ENCODE peak calls at places on chromosome 19, in five cellular contexts. T is CD8-positive, alpha-beta memory T cell; Z is neural progenitor cell; R is CD8-positive, alpha-beta T cell; F is aorta. L is an unnamed sample. For H3K9me3, the result is how much of the 10 kb centered on the place peaks cover.

GRCh38 chr19:6509118-6509971 is 7.2 kb upstream of the TUBB4A start:
- DNase-seq in T (no peak), R (no peak), F (no peak), Z (no peak), L (no peak)

GRCh38 chr19:1566392-1567115 is 1.6 kb downstream of the MEX3D start:
- DNase-seq in T (no peak), F (peak), Z (peak), R (no peak), L (no peak)

GRCh38 chr19:18390075-18390909 is 4.3 kb downstream of the GDF15 start:
- DNase-seq in Z (no peak), F (no peak), R (no peak), T (no peak), L (no peak)

GRCh38 chr19:29841209-29841558 is 29.4 kb downstream of the CCNE1 start:
- DNase-seq in R (no peak), T (no peak), Z (no peak), F (peak), L (no peak)

GRCh38 chr19:45235485-45235884 is 9.7 kb downstream of the EXOC3L2 start:
- DNase-seq in F (no peak), Z (no peak), T (no peak), R (no peak), L (no peak)

GRCh38 chr19:30662211-30662861 is 290.2 kb downstream of the ZNF536 start:
- DNase-seq in R (no peak), Z (no peak), F (peak), T (no peak), L (no peak)

GRCh38 chr19:23283925-23284324 is 33.7 kb upstream of the ZNF724 start:
- DNase-seq in Z (peak), T (peak), F (peak), R (peak), L (peak)

GRCh38 chr19:49854861-49855263 is 3.9 kb downstream of the PTOV1 start:
- DNase-seq in R (no peak), F (no peak), T (no peak), Z (no peak), L (no peak)

GRCh38 chr19:53927745-53928144 is 18.7 kb downstream of the CACNG7 start:
- DNase-seq in Z (peak), F (no peak), T (no peak), R (peak), L (peak)

GRCh38 chr19:30172643-30173242 is 199.4 kb upstream of the ZNF536 start:
- DNase-seq in Z (no peak), T (no peak), F (no peak), R (no peak), L (no peak)

GRCh38 chr19:6041071-6041470 is 63.1 kb upstream of the RANBP3 start:
- DNase-seq in F (no peak), R (no peak), Z (no peak), T (no peak), L (no peak)

GRCh38 chr19:46378268-46378667 is 31.4 kb downstream of the PPP5C start:
- DNase-seq in Z (no peak), T (no peak), R (no peak), F (no peak), L (no peak)

DNA sequence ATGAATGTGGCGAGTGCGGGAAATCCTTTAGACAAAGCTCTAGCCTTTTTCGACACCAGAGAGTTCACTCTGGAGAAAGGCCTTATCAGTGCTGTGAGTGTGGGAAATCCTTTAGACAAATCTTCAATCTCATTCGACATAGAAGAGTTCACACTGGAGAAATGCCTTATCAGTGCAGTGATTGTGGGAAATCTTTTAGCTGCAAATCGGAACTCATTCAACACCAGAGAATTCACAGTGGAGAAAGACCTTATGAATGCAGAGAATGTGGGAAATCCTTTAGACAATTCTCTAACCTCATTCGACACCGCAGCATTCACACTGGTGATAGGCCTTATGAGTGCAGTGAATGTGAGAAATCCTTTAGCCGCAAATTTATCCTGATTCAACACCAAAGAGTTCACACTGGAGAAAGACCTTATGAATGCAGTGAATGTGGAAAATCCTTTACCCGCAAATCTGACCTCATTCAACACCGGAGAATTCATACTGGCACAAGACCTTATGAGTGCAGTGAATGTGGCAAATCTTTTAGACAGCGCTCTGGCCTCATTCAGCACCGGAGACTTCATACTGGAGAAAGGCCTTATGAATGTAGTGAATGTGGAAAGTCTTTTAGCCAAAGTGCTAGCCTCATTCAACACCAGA is 5.7 kb downstream of the ZNF551 start:
- DNase-seq in T (no peak), R (no peak), F (no peak), Z (no peak), L (no peak)
- H3K9me3 ChIP-seq in T (half or more), R (half or more), F (half or more), Z (half or more), L (half or more)

GRCh38 chr19:58213075-58213369 is 15.7 kb upstream of the ZNF544 start:
- DNase-seq in Z (no peak), T (no peak), F (no peak), R (no peak), L (no peak)
- H3K9me3 ChIP-seq in Z (under half), T (half or more), F (half or more), R (half or more), L (under half)

GRCh38 chr19:27843861-27844260 is 1369.1 kb downstream of the UQCRFS1 start:
- DNase-seq in T (no peak), Z (no peak), R (no peak), F (no peak), L (no peak)

GRCh38 chr19:27846944-27847343 is 1366.0 kb downstream of the UQCRFS1 start:
- DNase-seq in Z (no peak), T (no peak), R (no peak), F (no peak), L (no peak)

GRCh38 chr19:27844261-27844660 is 1368.7 kb downstream of the UQCRFS1 start:
- DNase-seq in F (no peak), T (no peak), R (no peak), Z (no peak), L (no peak)
- H3K9me3 ChIP-seq in F (under half), T (under half), R (under half), Z (under half), L (under half)

DNA sequence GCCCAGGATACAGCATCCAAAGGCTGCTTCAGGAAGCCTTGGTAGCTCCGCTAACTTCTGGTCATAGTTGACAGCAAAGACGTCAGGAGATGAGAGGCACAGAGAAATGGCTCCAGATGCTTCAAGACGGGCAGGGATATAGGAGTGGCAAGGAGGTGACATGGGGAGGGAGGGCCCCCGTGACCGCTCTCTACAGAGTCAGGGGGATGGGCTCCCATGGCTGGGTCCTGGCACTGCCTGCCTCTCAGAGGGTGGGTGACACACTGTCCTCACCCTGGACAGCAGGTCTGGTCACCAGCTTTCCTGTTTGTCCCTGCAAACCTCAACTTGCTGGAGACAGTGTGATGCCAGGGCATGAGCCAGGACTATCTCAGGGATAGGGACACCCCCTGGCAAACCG is 10.3 kb upstream of the ZNF14 start:
- DNase-seq in R (no peak), T (no peak), F (peak), Z (no peak), L (no peak)
- H3K9me3 ChIP-seq in R (under half), T (under half), F (under half), Z (under half), L (under half)

DNA sequence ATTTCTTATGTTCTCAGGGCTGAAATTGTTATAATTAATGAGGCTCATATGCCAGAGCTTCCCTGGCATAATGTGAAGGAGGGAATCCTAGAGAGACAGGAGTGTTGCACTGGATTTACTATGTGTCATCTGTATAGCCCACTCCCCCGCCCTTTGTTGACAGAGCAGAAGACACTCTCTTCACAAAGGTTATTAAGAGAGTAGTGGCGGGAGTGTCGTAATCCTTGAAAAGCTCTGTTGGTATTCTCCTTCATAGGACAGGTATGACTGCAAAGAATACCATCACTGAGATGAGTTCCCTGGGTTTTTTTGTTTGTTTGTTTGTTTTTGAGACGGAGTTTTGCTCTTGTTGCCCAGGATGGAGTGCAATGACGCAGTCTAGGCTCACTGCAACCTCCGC is 14.0 kb downstream of the ZNF121 start:
- DNase-seq in T (no peak), Z (no peak), R (no peak), F (no peak), L (no peak)
- H3K9me3 ChIP-seq in T (half or more), Z (half or more), R (half or more), F (under half), L (half or more)

GRCh38 chr19:36547001-36547732 is 19.1 kb upstream of the ZNF260 start:
- DNase-seq in F (no peak), R (no peak), T (no peak), Z (no peak), L (no peak)
- H3K9me3 ChIP-seq in F (under half), R (half or more), T (half or more), Z (half or more), L (half or more)

DNA sequence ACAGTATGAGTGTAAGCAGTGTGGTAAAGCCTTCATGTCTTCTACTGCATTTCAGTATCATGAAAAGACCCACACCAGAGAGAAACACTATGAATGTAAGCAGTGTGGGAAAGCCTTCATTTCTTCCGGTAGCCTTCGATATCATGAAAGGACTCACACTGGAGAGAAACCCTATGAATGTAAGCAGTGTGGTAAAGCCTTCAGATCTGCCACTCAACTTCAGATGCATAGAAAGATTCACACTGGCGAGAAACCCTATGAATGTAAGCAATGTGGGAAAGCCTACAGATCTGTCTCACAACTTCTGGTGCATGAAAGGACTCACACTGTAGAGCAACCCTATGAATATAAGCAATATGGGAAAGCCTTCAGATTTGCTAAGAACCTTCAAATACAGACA is 12.8 kb downstream of the ZNF844 start:
- DNase-seq in F (no peak), R (no peak), Z (no peak), T (no peak), L (no peak)
- H3K9me3 ChIP-seq in F (under half), R (half or more), Z (half or more), T (under half), L (under half)

GRCh38 chr19:43848821-43849220 is 21.7 kb downstream of the ZNF283 start:
- DNase-seq in R (no peak), F (no peak), T (no peak), Z (no peak), L (no peak)
- H3K9me3 ChIP-seq in R (half or more), F (under half), T (half or more), Z (under half), L (under half)

GRCh38 chr19:19744641-19745040 is 11.7 kb upstream of the ZNF14 start:
- DNase-seq in F (peak), Z (no peak), T (no peak), R (no peak), L (no peak)

GRCh38 chr19:19748249-19748938 is 15.5 kb upstream of the ZNF14 start:
- DNase-seq in F (peak), R (no peak), T (no peak), Z (no peak), L (no peak)

GRCh38 chr19:19747357-19748220 is 14.7 kb upstream of the ZNF14 start:
- DNase-seq in R (no peak), Z (no peak), T (no peak), F (peak), L (no peak)

GRCh38 chr19:19745496-19746285 is 12.8 kb upstream of the ZNF14 start:
- DNase-seq in T (no peak), Z (no peak), F (peak), R (no peak), L (no peak)

DNA sequence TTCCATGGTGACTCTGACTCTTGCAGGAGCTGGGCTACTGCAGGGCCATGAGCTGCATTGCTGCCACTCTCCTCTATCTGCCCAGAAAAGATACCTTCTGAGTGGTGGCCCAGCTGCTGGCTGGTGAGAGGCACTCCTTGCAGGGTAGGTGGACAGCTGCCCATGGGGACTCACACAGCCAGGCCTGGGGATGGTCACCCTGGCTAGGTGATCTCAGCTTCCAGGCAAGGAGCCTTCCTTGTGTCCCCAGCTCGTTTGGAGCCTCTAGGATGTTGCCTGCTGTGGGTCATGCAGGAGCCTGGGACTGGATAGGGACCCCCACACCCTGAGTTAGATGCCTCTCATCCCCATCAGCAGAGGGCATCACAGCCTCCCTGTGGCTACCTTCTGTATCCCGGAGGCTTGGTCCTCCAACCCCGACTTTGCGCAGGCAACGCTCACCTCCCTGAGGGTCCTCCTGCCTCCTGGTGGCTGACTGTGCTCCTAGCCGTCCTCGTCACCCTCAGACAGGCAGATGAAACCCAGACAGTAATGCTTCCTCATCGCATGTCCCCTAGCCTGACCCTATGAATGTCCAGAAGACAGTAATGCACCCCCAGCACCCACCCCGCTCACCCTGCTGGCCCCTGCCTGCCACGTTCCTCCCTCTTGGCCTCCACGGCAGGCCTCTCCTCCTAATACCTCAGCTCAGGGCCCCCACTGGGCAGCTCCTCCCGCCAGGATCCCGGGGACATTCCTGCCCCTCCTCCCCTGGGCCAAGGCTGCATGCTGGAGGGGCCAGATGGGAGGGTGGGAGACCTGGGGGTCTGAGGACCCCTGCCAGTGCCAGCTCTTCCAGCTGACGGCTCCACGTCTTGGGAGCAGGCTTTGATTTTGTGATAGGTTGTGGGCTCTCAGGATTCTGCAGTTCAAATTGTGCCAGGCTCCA is 13.6 kb upstream of the ZNF14 start:
- DNase-seq in R (no peak), T (no peak), Z (no peak), F (peak), L (no peak)
- H3K9me3 ChIP-seq in R (under half), T (under half), Z (under half), F (under half), L (under half)